ENCODE peak calls at places on chromosomes 16 and 17, in six cellular contexts. One of them, this sample, is unnamed.

GRCh38 chr17:34254651-34255380 is at the start of gene CCL2:
- DNase-seq in spleen: no peak
- DNase-seq in pancreas: peak; percentile 40
- DNase-seq in HL-60: peak; percentile 68
- DNase-seq in RWPE2: no peak
- DNase-seq in PC-9: no peak
- DNase-seq in this sample: peak; percentile 85

GRCh38 chr17:1110844-1111598 is 68.8 kb downstream of the ABR start:
- DNase-seq in spleen: no peak
- DNase-seq in pancreas: peak; percentile 46
- DNase-seq in HL-60: peak; percentile 63
- DNase-seq in RWPE2: peak; percentile 90
- DNase-seq in PC-9: peak; percentile 87
- DNase-seq in this sample: peak; percentile 97

GRCh38 chr17:38727661-38728220 is 2.4 kb upstream of the CISD3 start:
- DNase-seq in spleen: no peak
- DNase-seq in pancreas: peak; percentile 16
- DNase-seq in HL-60: no peak
- DNase-seq in RWPE2: no peak
- DNase-seq in PC-9: no peak
- DNase-seq in this sample: no peak

GRCh38 chr17:53217311-53217710 is 605.4 kb upstream of the KIF2B start:
- DNase-seq in spleen: no peak
- DNase-seq in pancreas: no peak
- DNase-seq in HL-60: no peak
- DNase-seq in RWPE2: no peak
- DNase-seq in PC-9: no peak
- DNase-seq in this sample: no peak

GRCh38 chr17:21537302-21537701 is 155.0 kb upstream of the KCNJ18 start:
- DNase-seq in spleen: no peak
- DNase-seq in pancreas: no peak
- DNase-seq in HL-60: no peak
- DNase-seq in RWPE2: no peak
- DNase-seq in PC-9: no peak
- DNase-seq in this sample: no peak

GRCh38 chr17:69141802-69142472 is at the start of gene ABCA6:
- DNase-seq in spleen: no peak
- DNase-seq in pancreas: no peak
- DNase-seq in HL-60: no peak
- DNase-seq in RWPE2: no peak
- DNase-seq in PC-9: no peak
- DNase-seq in this sample: no peak

GRCh38 chr17:81489012-81489968 is 23.3 kb downstream of the ACTG1 start:
- DNase-seq in spleen: peak; percentile 75
- DNase-seq in pancreas: no peak
- DNase-seq in HL-60: no peak
- DNase-seq in RWPE2: peak; percentile 69
- DNase-seq in PC-9: no peak
- DNase-seq in this sample: no peak

GRCh38 chr17:40765657-40766056 is 6.3 kb downstream of the KRT26 start:
- DNase-seq in spleen: no peak
- DNase-seq in pancreas: no peak
- DNase-seq in HL-60: no peak
- DNase-seq in RWPE2: no peak
- DNase-seq in PC-9: no peak
- DNase-seq in this sample: no peak

GRCh38 chr16:89574681-89575246 is 794 bp upstream of the CPNE7 start:
- DNase-seq in spleen: peak; percentile 85
- DNase-seq in pancreas: no peak
- DNase-seq in HL-60: peak; percentile 20
- DNase-seq in RWPE2: peak; percentile 65
- DNase-seq in PC-9: peak; percentile 46
- DNase-seq in this sample: no peak
- H3K4me3 ChIP-seq in spleen: peak overlapping the region; percentile 48
- H3K4me3 ChIP-seq in pancreas: peak overlapping the region; percentile 13
- H3K4me3 ChIP-seq in HL-60: peak overlapping the region; percentile 16
- H3K4me3 ChIP-seq in RWPE2: peak overlapping the region; percentile 81
- H3K4me3 ChIP-seq in PC-9: peak overlapping the region; percentile 76
- H3K4me3 ChIP-seq in this sample: peak overlapping the region; percentile 4

GRCh38 chr17:20179031-20179430 is 169.9 kb downstream of the SPECC1 start:
- DNase-seq in spleen: no peak
- DNase-seq in pancreas: no peak
- DNase-seq in HL-60: no peak
- DNase-seq in RWPE2: no peak
- DNase-seq in PC-9: no peak
- DNase-seq in this sample: no peak
- TF ChIP-seq CTCF in spleen: no peak
- TF ChIP-seq CTCF in pancreas: no peak
- TF ChIP-seq CTCF in HL-60: no peak
- TF ChIP-seq CTCF in RWPE2: no peak
- TF ChIP-seq CTCF in PC-9: no peak
- TF ChIP-seq CTCF in this sample: no peak

GRCh38 chr16:89576173-89577054 is 856 bp downstream of the CPNE7 start:
- DNase-seq in spleen: no peak
- DNase-seq in pancreas: no peak
- DNase-seq in HL-60: no peak
- DNase-seq in RWPE2: peak; percentile 64
- DNase-seq in PC-9: peak; percentile 20
- DNase-seq in this sample: no peak
- H3K4me3 ChIP-seq in spleen: peak overlapping the region; percentile 48
- H3K4me3 ChIP-seq in pancreas: no peak overlapping the region
- H3K4me3 ChIP-seq in HL-60: no peak overlapping the region
- H3K4me3 ChIP-seq in RWPE2: peak overlapping the region; percentile 81
- H3K4me3 ChIP-seq in PC-9: peak overlapping the region; percentile 78
- H3K4me3 ChIP-seq in this sample: no peak overlapping the region

GRCh38 chr17:11909348-11909747 is 87.9 kb downstream of the ZNF18 start:
- DNase-seq in spleen: no peak
- DNase-seq in pancreas: no peak
- DNase-seq in HL-60: no peak
- DNase-seq in RWPE2: no peak
- DNase-seq in PC-9: no peak
- DNase-seq in this sample: no peak
- TF ChIP-seq CTCF in spleen: no peak
- TF ChIP-seq CTCF in pancreas: no peak
- TF ChIP-seq CTCF in HL-60: no peak
- TF ChIP-seq CTCF in RWPE2: peak; percentile 9
- TF ChIP-seq CTCF in PC-9: no peak
- TF ChIP-seq CTCF in this sample: no peak